ENCODE peak calls at places on chromosomes 2 and 18, in ten cellular contexts. R, Z, N, E, V, K, Y, D, C and S are unnamed samples.

GRCh38 chr2:16214391-16214790 is 274.0 kb downstream of the MYCN start:
- DNase-seq in D (no peak), Z (no peak), V (no peak), E (no peak), C (no peak), N (no peak), R (no peak), Y (no peak), K (no peak), S (no peak)

GRCh38 chr2:170843656-170844055 is 27.0 kb downstream of the GAD1 start:
- DNase-seq in R (no peak), E (no peak), K (no peak), N (no peak), V (no peak), C (no peak), Y (no peak), D (no peak), Z (no peak), S (peak)

GRCh38 chr2:7773362-7773973 is 856.3 kb downstream of the RNF144A start:
- DNase-seq in D (no peak), K (peak), C (no peak), R (no peak), Z (no peak), E (no peak), Y (no peak), N (no peak), V (peak), S (peak)

GRCh38 chr2:12619975-12620374 is 96.8 kb upstream of the TRIB2 start:
- DNase-seq in K (no peak), V (no peak), Y (no peak), Z (no peak), R (no peak), E (no peak), C (no peak), D (no peak), N (no peak), S (no peak)

GRCh38 chr2:231709636-231709980 is 1.3 kb downstream of the PTMA start:
- DNase-seq in N (no peak), Z (peak), E (peak), V (no peak), C (peak), K (no peak), R (peak), Y (peak), D (no peak), S (no peak)

GRCh38 chr2:145799595-145800108 is 1279.7 kb upstream of the ZEB2 start:
- DNase-seq in E (no peak), V (no peak), Z (no peak), N (no peak), D (no peak), R (no peak), Y (no peak), C (no peak), K (no peak), S (no peak)

GRCh38 chr2:168874368-168875005 is 15.7 kb downstream of the SPC25 start:
- DNase-seq in K (no peak), R (no peak), D (no peak), Z (no peak), E (peak), Y (no peak), C (no peak), V (no peak), N (no peak), S (no peak)

GRCh38 chr2:107093426-107093957 is 207.5 kb upstream of the ST6GAL2 start:
- DNase-seq in D (no peak), N (no peak), K (no peak), E (no peak), R (no peak), C (no peak), Y (no peak), V (no peak), Z (no peak), S (no peak)

GRCh38 chr2:205002390-205002789 is 457.1 kb downstream of the PARD3B start:
- DNase-seq in C (no peak), R (no peak), E (no peak), Z (no peak), V (no peak), Y (no peak), D (no peak), K (no peak), N (no peak), S (no peak)

GRCh38 chr2:238344517-238344916 is 24.2 kb downstream of the TRAF3IP1 start:
- DNase-seq in E (no peak), Y (no peak), R (no peak), N (no peak), C (no peak), Z (no peak), K (no peak), D (no peak), V (no peak), S (no peak)

GRCh38 chr18:22219568-22220355 is 50.4 kb downstream of the GATA6 start:
- DNase-seq in Y (no peak), V (no peak), E (no peak), C (peak), D (no peak), R (no peak), N (no peak), Z (no peak), K (no peak), S (no peak)

GRCh38 chr18:715626-716025 is 3.2 kb upstream of the ENOSF1 start:
- DNase-seq in R (no peak), C (no peak), Z (no peak), D (no peak), V (no peak), Y (no peak), N (no peak), E (no peak), K (no peak), S (no peak)

GRCh38 chr18:34942276-34942675 is 98.9 kb upstream of the MAPRE2 start:
- DNase-seq in R (no peak), E (no peak), D (no peak), Z (no peak), C (no peak), N (no peak), V (no peak), Y (no peak), K (no peak), S (no peak)

GRCh38 chr2:138689705-138690104 is 90.5 kb downstream of the NXPH2 start:
- DNase-seq in R (no peak), Y (no peak), E (no peak), D (no peak), V (no peak), N (no peak), C (no peak), K (no peak), Z (no peak), S (no peak)

GRCh38 chr2:80086831-80087230 is 217.7 kb downstream of the LRRTM1 start:
- DNase-seq in V (no peak), N (no peak), E (no peak), D (no peak), Z (no peak), R (no peak), K (no peak), C (peak), Y (no peak), S (no peak)

GRCh38 chr2:10434885-10435419 is 13.2 kb downstream of the ODC1 start:
- DNase-seq in Z (peak), R (peak), K (no peak), Y (no peak), N (peak), C (peak), E (peak), V (peak), D (no peak), S (no peak)

GRCh38 chr18:50627594-50628542 is 68.0 kb downstream of the MAPK4 start:
- DNase-seq in D (no peak), E (no peak), R (peak), Y (no peak), K (no peak), V (peak), C (no peak), Z (no peak), N (no peak), S (no peak)

GRCh38 chr18:23209796-23210195 is 74.5 kb downstream of the CABLES1 start:
- DNase-seq in D (no peak), Z (no peak), C (no peak), V (no peak), Y (no peak), K (no peak), E (no peak), R (no peak), N (no peak), S (no peak)

GRCh38 chr18:13222371-13223281 is 4.1 kb downstream of the LDLRAD4 start:
- DNase-seq in Z (peak), N (peak), K (no peak), R (peak), C (no peak), V (peak), E (peak), Y (peak), D (no peak), S (peak)

GRCh38 chr18:23032030-23032582 is 99.0 kb downstream of the RBBP8 start:
- DNase-seq in R (no peak), Y (no peak), D (no peak), V (no peak), Z (no peak), N (no peak), E (no peak), C (no peak), K (no peak), S (no peak)

GRCh38 chr18:9698497-9698896 is 9.6 kb upstream of the RAB31 start:
- DNase-seq in E (no peak), V (no peak), R (no peak), D (no peak), N (no peak), C (no peak), Z (no peak), Y (no peak), K (no peak), S (no peak)
- TF ChIP-seq EP300 in E (no peak), V (no peak), R (no peak), D (no peak), N (no peak), C (no peak), Z (no peak), Y (no peak), K (no peak), S (no peak)

DNA sequence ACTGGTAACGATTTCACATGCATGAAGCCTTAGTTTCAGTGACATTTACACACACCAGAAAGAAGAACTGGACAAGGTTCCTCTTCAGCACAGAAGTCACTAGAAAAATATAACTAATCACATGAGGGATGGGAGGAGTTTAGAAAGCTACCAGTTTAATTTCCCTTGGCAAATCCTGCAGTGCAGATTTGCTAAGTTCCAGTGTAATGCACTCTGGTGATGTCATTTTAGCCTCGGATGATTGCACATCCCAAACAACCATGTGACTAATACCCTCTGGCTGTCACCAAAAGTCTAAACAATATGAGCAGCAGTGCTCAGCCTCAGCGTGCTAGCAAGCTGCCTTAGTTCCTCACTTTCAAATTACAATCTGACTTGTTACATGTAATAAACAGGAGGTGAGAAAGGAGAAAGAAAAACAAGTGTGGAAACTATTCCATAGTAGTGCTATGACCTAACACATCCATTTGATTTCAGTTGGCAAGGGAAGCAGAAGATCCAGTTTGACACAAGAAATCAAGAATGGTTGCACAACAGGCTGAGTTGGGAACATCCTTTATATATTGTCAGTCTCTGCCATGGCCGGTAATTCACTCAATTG is 35.3 kb upstream of the PPP1CB start:
- DNase-seq in C (peak), E (peak), K (peak), Y (peak), R (peak), Z (peak), N (peak), V (no peak), D (no peak), S (no peak)
- TF ChIP-seq POLR2AphosphoS5 in C (no peak), E (peak), K (no peak), Y (peak), R (peak), Z (peak), N (no peak), V (peak), D (no peak), S (peak)

GRCh38 chr2:219452361-219453317 is 18.0 kb downstream of the SPEG start:
- DNase-seq in R (peak), E (peak), D (no peak), Z (no peak), N (no peak), V (no peak), K (no peak), Y (no peak), C (peak), S (peak)
- TF ChIP-seq POLR2A in R (no peak), E (peak), D (no peak), Z (no peak), N (no peak), V (no peak), K (no peak), Y (no peak), C (no peak), S (no peak)

GRCh38 chr18:62521082-62521481 is 1.7 kb upstream of the ZCCHC2 start:
- DNase-seq in D (no peak), N (no peak), C (no peak), Z (no peak), E (no peak), R (no peak), Y (no peak), K (no peak), V (no peak), S (peak)
- TF ChIP-seq EP300 in D (no peak), N (no peak), C (no peak), Z (no peak), E (no peak), R (no peak), Y (no peak), K (no peak), V (no peak), S (no peak)